ENCODE peak calls at places on chromosomes 13 and 19, in seven cellular contexts. One of them, this sample, is unnamed.

GRCh38 chr19:57068921-57069697 is 50.7 kb upstream of the USP29 start:
- DNase-seq in breast epithelium: no peak
- DNase-seq in neural crest cell: no peak
- DNase-seq in lower leg skin: no peak
- DNase-seq in cardiac muscle cell: no peak
- DNase-seq in A549: no peak
- DNase-seq in progenitor cell of endocrine pancreas: no peak
- DNase-seq in this sample: no peak

GRCh38 chr13:107209811-107210210 is 641.9 kb upstream of the ARGLU1 start:
- DNase-seq in breast epithelium: no peak
- DNase-seq in neural crest cell: no peak
- DNase-seq in lower leg skin: no peak
- DNase-seq in cardiac muscle cell: no peak
- DNase-seq in A549: no peak
- DNase-seq in progenitor cell of endocrine pancreas: no peak
- DNase-seq in this sample: no peak

GRCh38 chr13:91347996-91348905 is 764 bp downstream of the MIR17HG start:
- DNase-seq in breast epithelium: peak
- DNase-seq in neural crest cell: peak
- DNase-seq in lower leg skin: peak
- DNase-seq in cardiac muscle cell: peak
- DNase-seq in A549: peak
- DNase-seq in progenitor cell of endocrine pancreas: peak
- DNase-seq in this sample: peak

GRCh38 chr19:40689339-40690049 is 957 bp downstream of the NUMBL start:
- DNase-seq in breast epithelium: no peak
- DNase-seq in neural crest cell: no peak
- DNase-seq in lower leg skin: no peak
- DNase-seq in cardiac muscle cell: no peak
- DNase-seq in A549: no peak
- DNase-seq in progenitor cell of endocrine pancreas: no peak
- DNase-seq in this sample: no peak

GRCh38 chr19:5851302-5851701 is at the start of gene FUT3:
- DNase-seq in breast epithelium: peak
- DNase-seq in neural crest cell: no peak
- DNase-seq in lower leg skin: no peak
- DNase-seq in cardiac muscle cell: no peak
- DNase-seq in A549: no peak
- DNase-seq in progenitor cell of endocrine pancreas: no peak
- DNase-seq in this sample: no peak

GRCh38 chr19:49342291-49342721 is 7.1 kb downstream of the CD37 start:
- DNase-seq in breast epithelium: no peak
- DNase-seq in neural crest cell: no peak
- DNase-seq in lower leg skin: no peak
- DNase-seq in cardiac muscle cell: no peak
- DNase-seq in A549: no peak
- DNase-seq in progenitor cell of endocrine pancreas: no peak
- DNase-seq in this sample: no peak

GRCh38 chr13:61136101-61136500 is 279.5 kb downstream of the PCDH20 start:
- DNase-seq in breast epithelium: no peak
- DNase-seq in neural crest cell: no peak
- DNase-seq in lower leg skin: no peak
- DNase-seq in cardiac muscle cell: peak
- DNase-seq in A549: no peak
- DNase-seq in progenitor cell of endocrine pancreas: no peak
- DNase-seq in this sample: no peak

GRCh38 chr19:19372656-19373416 is 32.6 kb upstream of the GATAD2A start:
- DNase-seq in breast epithelium: no peak
- DNase-seq in neural crest cell: no peak
- DNase-seq in lower leg skin: peak
- DNase-seq in cardiac muscle cell: no peak
- DNase-seq in A549: peak
- DNase-seq in progenitor cell of endocrine pancreas: no peak
- DNase-seq in this sample: no peak

GRCh38 chr19:35006342-35006998 is 6.3 kb downstream of the GRAMD1A start:
- DNase-seq in breast epithelium: no peak
- DNase-seq in neural crest cell: no peak
- DNase-seq in lower leg skin: no peak
- DNase-seq in cardiac muscle cell: no peak
- DNase-seq in A549: peak
- DNase-seq in progenitor cell of endocrine pancreas: no peak
- DNase-seq in this sample: no peak

GRCh38 chr13:33510350-33510749 is 224.8 kb upstream of the STARD13 start:
- DNase-seq in breast epithelium: no peak
- DNase-seq in neural crest cell: no peak
- DNase-seq in lower leg skin: no peak
- DNase-seq in cardiac muscle cell: no peak
- DNase-seq in A549: no peak
- DNase-seq in progenitor cell of endocrine pancreas: no peak
- DNase-seq in this sample: no peak

GRCh38 chr19:383922-384800 is 24.8 kb downstream of the C2CD4C start:
- DNase-seq in breast epithelium: peak
- DNase-seq in neural crest cell: peak
- DNase-seq in lower leg skin: no peak
- DNase-seq in cardiac muscle cell: peak
- DNase-seq in A549: no peak
- DNase-seq in progenitor cell of endocrine pancreas: no peak
- DNase-seq in this sample: peak

DNA sequence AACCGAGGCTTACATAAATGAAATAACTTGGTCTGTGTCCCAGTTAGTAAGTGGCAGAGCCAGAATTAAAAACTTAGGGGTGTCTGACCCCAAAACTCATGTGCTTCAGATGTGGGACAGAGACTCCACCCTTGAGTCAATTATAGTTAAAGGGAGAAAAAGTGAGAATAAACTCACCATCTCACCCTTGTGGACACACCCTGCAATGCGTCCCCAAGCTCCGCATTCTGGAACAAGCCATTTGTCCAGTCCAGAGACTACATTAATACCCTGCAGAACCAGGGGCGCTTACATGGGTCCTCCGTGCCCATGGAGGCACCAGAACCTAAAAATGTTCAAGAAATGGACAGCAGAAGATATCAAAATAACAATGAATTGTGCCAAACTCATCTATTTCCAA is 207.0 kb upstream of the ZNF507 start:
- DNase-seq in breast epithelium: no peak
- DNase-seq in neural crest cell: no peak
- DNase-seq in lower leg skin: no peak
- DNase-seq in cardiac muscle cell: no peak
- DNase-seq in A549: no peak
- DNase-seq in progenitor cell of endocrine pancreas: no peak
- DNase-seq in this sample: no peak
- TF ChIP-seq CTCF in breast epithelium: no peak
- TF ChIP-seq CTCF in neural crest cell: no peak
- TF ChIP-seq CTCF in lower leg skin: no peak
- TF ChIP-seq CTCF in cardiac muscle cell: no peak
- TF ChIP-seq CTCF in A549: no peak
- TF ChIP-seq CTCF in progenitor cell of endocrine pancreas: peak
- TF ChIP-seq CTCF in this sample: no peak

GRCh38 chr19:12836529-12836863 is 1.8 kb upstream of the MAST1 start:
- DNase-seq in breast epithelium: no peak
- DNase-seq in neural crest cell: no peak
- DNase-seq in lower leg skin: no peak
- DNase-seq in cardiac muscle cell: no peak
- DNase-seq in A549: no peak
- DNase-seq in progenitor cell of endocrine pancreas: no peak
- DNase-seq in this sample: no peak

GRCh38 chr19:12840091-12841079 is 2.1 kb downstream of the MAST1 start:
- DNase-seq in breast epithelium: peak
- DNase-seq in neural crest cell: peak
- DNase-seq in lower leg skin: peak
- DNase-seq in cardiac muscle cell: peak
- DNase-seq in A549: no peak
- DNase-seq in progenitor cell of endocrine pancreas: peak
- DNase-seq in this sample: peak

GRCh38 chr19:12838893-12839656 is 760 bp downstream of the MAST1 start:
- DNase-seq in breast epithelium: no peak
- DNase-seq in neural crest cell: no peak
- DNase-seq in lower leg skin: no peak
- DNase-seq in cardiac muscle cell: no peak
- DNase-seq in A549: no peak
- DNase-seq in progenitor cell of endocrine pancreas: no peak
- DNase-seq in this sample: no peak

GRCh38 chr19:12837225-12837624 is 1.1 kb upstream of the MAST1 start:
- DNase-seq in breast epithelium: no peak
- DNase-seq in neural crest cell: no peak
- DNase-seq in lower leg skin: no peak
- DNase-seq in cardiac muscle cell: no peak
- DNase-seq in A549: no peak
- DNase-seq in progenitor cell of endocrine pancreas: no peak
- DNase-seq in this sample: no peak

GRCh38 chr19:12838182-12838890 is at the start of gene MAST1:
- DNase-seq in breast epithelium: no peak
- DNase-seq in neural crest cell: peak
- DNase-seq in lower leg skin: no peak
- DNase-seq in cardiac muscle cell: peak
- DNase-seq in A549: no peak
- DNase-seq in progenitor cell of endocrine pancreas: peak
- DNase-seq in this sample: no peak
- TF ChIP-seq CTCF in breast epithelium: peak
- TF ChIP-seq CTCF in neural crest cell: peak
- TF ChIP-seq CTCF in lower leg skin: no peak
- TF ChIP-seq CTCF in cardiac muscle cell: no peak
- TF ChIP-seq CTCF in A549: peak
- TF ChIP-seq CTCF in progenitor cell of endocrine pancreas: peak
- TF ChIP-seq CTCF in this sample: peak

GRCh38 chr13:43159007-43159406 is 135.6 kb downstream of the DNAJC15 start:
- DNase-seq in breast epithelium: no peak
- DNase-seq in neural crest cell: no peak
- DNase-seq in lower leg skin: no peak
- DNase-seq in cardiac muscle cell: no peak
- DNase-seq in A549: no peak
- DNase-seq in progenitor cell of endocrine pancreas: no peak
- DNase-seq in this sample: no peak
- TF ChIP-seq CTCF in breast epithelium: no peak
- TF ChIP-seq CTCF in neural crest cell: no peak
- TF ChIP-seq CTCF in lower leg skin: no peak
- TF ChIP-seq CTCF in cardiac muscle cell: peak
- TF ChIP-seq CTCF in A549: no peak
- TF ChIP-seq CTCF in progenitor cell of endocrine pancreas: no peak
- TF ChIP-seq CTCF in this sample: no peak

GRCh38 chr19:2278504-2279158 is 3.3 kb downstream of the PEAK3 start:
- DNase-seq in breast epithelium: no peak
- DNase-seq in neural crest cell: no peak
- DNase-seq in lower leg skin: no peak
- DNase-seq in cardiac muscle cell: no peak
- DNase-seq in A549: no peak
- DNase-seq in progenitor cell of endocrine pancreas: no peak
- DNase-seq in this sample: no peak

GRCh38 chr19:2274937-2275535 is 6.9 kb downstream of the PEAK3 start:
- DNase-seq in breast epithelium: peak
- DNase-seq in neural crest cell: peak
- DNase-seq in lower leg skin: peak
- DNase-seq in cardiac muscle cell: peak
- DNase-seq in A549: peak
- DNase-seq in progenitor cell of endocrine pancreas: no peak
- DNase-seq in this sample: peak

GRCh38 chr19:2275588-2276428 is 6.2 kb downstream of the PEAK3 start:
- DNase-seq in breast epithelium: no peak
- DNase-seq in neural crest cell: no peak
- DNase-seq in lower leg skin: no peak
- DNase-seq in cardiac muscle cell: no peak
- DNase-seq in A549: no peak
- DNase-seq in progenitor cell of endocrine pancreas: no peak
- DNase-seq in this sample: no peak

GRCh38 chr19:2277138-2277537 is 4.8 kb downstream of the PEAK3 start:
- DNase-seq in breast epithelium: no peak
- DNase-seq in neural crest cell: no peak
- DNase-seq in lower leg skin: no peak
- DNase-seq in cardiac muscle cell: no peak
- DNase-seq in A549: no peak
- DNase-seq in progenitor cell of endocrine pancreas: no peak
- DNase-seq in this sample: no peak

DNA sequence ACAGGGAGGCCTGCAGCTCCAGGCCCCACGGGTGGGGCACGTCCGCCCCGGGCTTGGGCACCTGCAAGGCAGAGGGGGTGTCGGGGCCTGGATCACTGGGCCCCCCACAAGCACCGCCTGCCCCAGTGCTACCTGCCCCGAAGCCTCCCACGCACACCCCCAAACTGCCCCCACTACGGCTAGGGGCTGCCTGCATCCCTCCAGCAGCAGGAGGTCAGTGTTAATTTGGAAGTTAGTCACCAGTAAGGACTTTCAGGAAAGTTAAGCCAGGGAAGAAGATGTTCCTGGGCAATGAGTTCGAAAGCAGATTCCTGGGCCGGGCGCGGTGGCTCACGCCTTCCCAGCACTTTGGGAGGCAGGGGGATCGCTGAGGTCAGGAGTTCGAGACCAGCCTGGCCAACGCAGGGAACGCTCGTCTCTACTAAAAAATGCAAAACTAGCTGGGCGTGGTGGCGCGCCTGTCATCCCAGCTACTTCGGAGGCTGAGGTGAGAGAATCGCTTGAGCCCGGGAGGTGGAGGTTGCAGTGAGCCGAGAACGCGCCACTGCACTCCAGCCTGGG is 5.5 kb downstream of the PEAK3 start:
- DNase-seq in breast epithelium: no peak
- DNase-seq in neural crest cell: no peak
- DNase-seq in lower leg skin: no peak
- DNase-seq in cardiac muscle cell: no peak
- DNase-seq in A549: no peak
- DNase-seq in progenitor cell of endocrine pancreas: no peak
- DNase-seq in this sample: no peak
- TF ChIP-seq CTCF in breast epithelium: no peak
- TF ChIP-seq CTCF in neural crest cell: no peak
- TF ChIP-seq CTCF in lower leg skin: no peak
- TF ChIP-seq CTCF in cardiac muscle cell: no peak
- TF ChIP-seq CTCF in A549: no peak
- TF ChIP-seq CTCF in progenitor cell of endocrine pancreas: no peak
- TF ChIP-seq CTCF in this sample: no peak

DNA sequence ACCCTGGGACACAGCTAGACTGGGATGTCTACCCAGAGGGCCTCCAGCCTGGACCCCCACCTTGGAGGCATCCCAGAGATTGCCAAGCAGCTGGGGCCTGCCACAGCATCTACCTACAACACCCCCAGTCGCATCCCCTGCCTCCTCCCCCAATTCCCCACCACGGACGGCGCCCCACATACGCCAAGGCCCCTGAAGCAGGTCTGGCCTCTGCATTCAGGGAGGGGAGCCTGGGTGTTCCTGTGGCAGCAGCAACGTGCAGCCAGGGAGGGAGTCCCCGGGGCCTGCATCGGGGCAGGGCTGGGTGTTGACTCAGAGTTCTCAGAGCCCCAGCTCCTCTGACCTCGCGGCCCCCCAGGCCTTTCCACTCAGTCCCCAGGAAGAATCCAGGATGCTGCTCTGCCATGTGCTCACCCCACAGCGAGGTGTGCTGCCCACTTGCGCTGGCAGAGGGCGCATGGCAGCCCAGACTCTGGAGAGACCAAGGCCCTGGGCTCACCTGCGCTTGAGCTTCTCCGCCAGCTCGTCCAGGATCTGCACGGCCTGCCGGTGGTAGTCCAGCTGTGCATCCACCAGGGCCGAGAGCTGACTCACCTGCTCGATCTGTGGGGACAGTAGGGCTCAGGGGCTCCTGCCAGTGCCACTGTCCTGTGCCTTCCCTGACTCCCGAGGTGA is 19.6 kb downstream of the MPND start:
- DNase-seq in breast epithelium: no peak
- DNase-seq in neural crest cell: no peak
- DNase-seq in lower leg skin: no peak
- DNase-seq in cardiac muscle cell: no peak
- DNase-seq in A549: no peak
- DNase-seq in progenitor cell of endocrine pancreas: no peak
- DNase-seq in this sample: no peak
- TF ChIP-seq CTCF in breast epithelium: no peak
- TF ChIP-seq CTCF in neural crest cell: peak
- TF ChIP-seq CTCF in lower leg skin: no peak
- TF ChIP-seq CTCF in cardiac muscle cell: no peak
- TF ChIP-seq CTCF in A549: peak
- TF ChIP-seq CTCF in progenitor cell of endocrine pancreas: no peak
- TF ChIP-seq CTCF in this sample: no peak